ENCODE peak calls at places on chromosomes 1 and 21, in six cellular contexts. L is body of pancreas, B is PC-9, E is left ventricle myocardium inferior, S is OCI-LY7, V is GM23338. A is an unnamed sample. For H3K36me3, the result is how much of the 10 kb centered on the place peaks cover.

GRCh38 chr1:92944901-92945747 is 16.1 kb downstream of the DIPK1A start:
- DNase-seq in L (no peak), B (no peak), E (no peak), S (peak), V (peak), A (no peak)

GRCh38 chr1:12014141-12014981 is 4.9 kb upstream of the MIIP start:
- DNase-seq in L (no peak), B (no peak), E (no peak), S (no peak), V (peak), A (peak)

GRCh38 chr1:14676400-14676799 is 77.9 kb downstream of the KAZN start:
- DNase-seq in L (no peak), B (no peak), E (no peak), S (no peak), V (no peak), A (no peak)

GRCh38 chr1:98388431-98388830 is 273.1 kb upstream of the SNX7 start:
- DNase-seq in L (no peak), B (no peak), E (no peak), S (no peak), V (no peak), A (peak)

GRCh38 chr1:234877761-234878160 is 250.9 kb downstream of the TOMM20 start:
- DNase-seq in L (no peak), B (no peak), E (no peak), S (no peak), V (no peak), A (no peak)

GRCh38 chr1:32759997-32760623 is 57.0 kb downstream of the YARS1 start:
- DNase-seq in L (peak), B (peak), E (no peak), S (no peak), V (peak), A (peak)

GRCh38 chr1:207848234-207848633 is 62.7 kb downstream of the CD34 start:
- DNase-seq in L (peak), B (peak), E (peak), S (no peak), V (no peak), A (no peak)

GRCh38 chr1:30748699-30749401 is 8.7 kb downstream of the LAPTM5 start:
- DNase-seq in L (no peak), B (no peak), E (no peak), S (no peak), V (no peak), A (peak)

GRCh38 chr21:25572895-25573310 is 34.4 kb downstream of the MRPL39 start:
- DNase-seq in L (no peak), B (no peak), E (no peak), S (peak), V (no peak), A (no peak)

GRCh38 chr21:16330340-16331319 is 600.8 kb downstream of the USP25 start:
- DNase-seq in L (peak), B (no peak), E (no peak), S (peak), V (peak), A (peak)

DNA sequence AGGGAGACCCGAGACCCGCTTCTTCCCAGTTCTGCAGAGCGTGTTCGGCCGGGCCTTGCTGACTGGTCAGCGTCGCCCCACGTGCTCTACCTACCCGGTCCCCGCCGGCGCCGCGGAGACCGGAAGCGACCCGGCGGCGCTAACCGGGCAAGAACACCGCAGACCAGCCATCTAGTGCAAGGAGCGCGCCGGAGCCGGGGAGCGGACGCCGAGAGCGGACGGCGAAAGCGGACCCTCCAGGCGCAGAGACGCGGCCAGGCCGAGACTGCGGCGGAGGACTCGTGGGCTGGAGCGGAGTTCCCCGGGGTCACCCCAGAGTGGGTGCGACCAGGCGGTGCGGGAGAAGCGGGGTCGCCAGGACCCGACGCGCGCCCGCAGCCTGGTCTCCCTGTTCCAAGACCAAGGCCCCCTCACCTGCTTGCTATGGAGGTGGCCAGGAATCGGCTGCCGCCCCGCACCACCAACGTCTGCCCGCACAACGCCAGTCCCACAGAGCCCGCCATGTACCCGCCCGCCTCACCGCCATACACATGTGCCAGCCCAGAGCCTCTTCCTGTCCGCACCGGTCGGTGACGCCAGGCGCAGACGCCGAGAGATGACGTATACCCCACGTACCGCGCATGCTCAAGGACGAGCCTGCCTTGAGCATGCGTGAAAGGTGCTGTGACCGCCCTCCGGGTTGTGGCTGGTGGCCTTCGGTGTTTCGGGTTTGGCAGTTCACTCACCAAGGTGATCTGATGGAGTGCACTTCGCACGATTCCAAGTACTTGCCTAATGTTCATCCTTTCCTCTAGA is at the start of gene WDR4:
- DNase-seq in L (peak), B (peak), E (peak), S (peak), V (peak), A (peak)
- H3K27ac ChIP-seq in L (peak), B (peak), E (peak), S (peak), V (peak), A (peak)

GRCh38 chr1:204376919-204377799 is 17.4 kb upstream of the PLEKHA6 start:
- DNase-seq in L (peak), B (peak), E (no peak), S (no peak), V (no peak), A (no peak)
- H3K4me3 ChIP-seq in L (peak), B (peak), E (peak), S (no peak), V (peak), A (peak)

GRCh38 chr1:66788231-66788939 is 12.7 kb downstream of the INSL5 start:
- DNase-seq in L (no peak), B (peak), E (no peak), S (peak), V (no peak), A (no peak)
- H3K36me3 ChIP-seq in L (under half), B (under half), E (under half), S (under half), V (under half), A (under half)

GRCh38 chr1:41902125-41902524 is 16.6 kb downstream of the HIVEP3 start:
- DNase-seq in L (no peak), B (peak), E (no peak), S (no peak), V (peak), A (no peak)
- H3K27ac ChIP-seq in L (no peak), B (peak), E (peak), S (no peak), V (no peak), A (no peak)

DNA sequence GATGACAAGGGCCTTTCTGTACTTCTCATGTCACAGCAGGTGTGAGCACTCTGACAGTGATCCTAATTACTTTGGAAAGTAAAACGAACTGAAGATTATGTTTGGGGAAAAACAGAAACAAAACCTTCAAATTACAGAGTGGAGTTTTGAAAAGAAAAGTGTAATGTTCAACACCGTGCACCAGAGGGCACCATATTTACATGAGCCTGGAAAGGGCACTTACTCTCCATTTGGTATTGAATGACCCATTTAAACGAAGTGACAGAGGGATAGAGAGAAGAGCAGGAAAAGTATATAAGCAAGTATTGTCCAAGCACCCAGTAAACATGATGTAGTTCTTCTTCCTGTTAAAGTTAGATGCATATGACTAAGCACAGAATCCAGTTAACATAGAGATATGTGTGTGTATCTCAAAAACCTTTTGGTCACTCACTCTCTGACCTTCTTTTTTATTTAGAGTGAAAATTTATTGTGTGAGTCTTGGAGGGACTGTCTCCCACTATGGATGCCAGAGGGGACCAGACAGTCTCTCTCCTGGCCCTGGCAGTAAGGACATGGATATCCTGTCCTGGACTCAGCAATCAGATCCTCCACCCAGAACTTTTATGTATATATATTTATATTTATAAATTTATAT is 3.8 kb upstream of the RGSL1 start:
- DNase-seq in L (peak), B (peak), E (no peak), S (peak), V (peak), A (peak)
- H3K4me3 ChIP-seq in L (no peak), B (no peak), E (no peak), S (no peak), V (no peak), A (no peak)

DNA sequence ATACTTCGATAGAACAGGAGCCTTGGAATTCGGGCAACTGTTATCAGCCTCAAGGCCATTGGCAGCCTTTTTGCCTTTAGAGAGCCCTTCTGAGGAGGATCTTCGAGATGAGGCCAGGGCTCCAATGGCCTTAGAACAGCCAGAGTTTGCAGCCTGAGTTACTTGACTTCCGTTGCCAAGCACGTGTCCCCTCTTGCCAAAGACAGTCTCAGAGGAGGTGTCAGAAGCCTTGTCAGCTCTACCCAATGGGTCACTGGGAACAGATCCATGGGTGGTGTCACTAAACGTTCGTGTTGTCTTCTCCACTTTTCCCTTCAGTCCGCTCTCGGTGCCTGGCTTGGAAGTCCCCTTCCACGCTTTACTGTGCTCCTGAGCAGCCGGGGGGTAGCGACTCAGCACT is 73.2 kb downstream of the KDM1A start:
- DNase-seq in L (no peak), B (no peak), E (no peak), S (no peak), V (no peak), A (no peak)
- H3K36me3 ChIP-seq in L (under half), B (under half), E (half or more), S (half or more), V (under half), A (under half)

GRCh38 chr1:41483960-41484844 is at the start of gene EDN2:
- DNase-seq in L (peak), B (no peak), E (peak), S (no peak), V (peak), A (peak)
- H3K27ac ChIP-seq in L (peak), B (no peak), E (peak), S (no peak), V (no peak), A (peak)

DNA sequence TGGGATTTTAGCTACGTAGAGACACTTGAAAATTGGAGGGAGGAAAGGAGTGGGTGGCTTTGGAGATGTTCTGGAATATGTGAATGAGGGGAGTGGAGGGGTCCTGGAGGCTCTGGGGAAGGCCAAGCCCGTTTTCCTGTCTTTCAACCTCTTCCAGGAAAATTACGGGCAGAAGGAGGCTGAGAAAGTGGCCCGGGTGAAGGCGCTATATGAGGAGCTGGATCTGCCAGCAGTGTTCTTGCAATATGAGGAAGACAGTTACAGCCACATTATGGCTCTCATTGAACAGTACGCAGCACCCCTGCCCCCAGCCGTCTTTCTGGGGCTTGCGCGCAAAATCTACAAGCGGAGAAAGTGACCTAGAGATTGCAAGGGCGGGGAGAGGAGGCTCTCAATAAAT is 442 bp upstream of the RUSC1 start:
- DNase-seq in L (no peak), B (no peak), E (no peak), S (no peak), V (no peak), A (no peak)
- H3K4me3 ChIP-seq in L (no peak), B (no peak), E (peak), S (no peak), V (peak), A (no peak)

GRCh38 chr21:45478115-45478801 is 64.0 kb downstream of the SLC19A1 start:
- DNase-seq in L (peak), B (no peak), E (peak), S (peak), V (peak), A (peak)
- H3K36me3 ChIP-seq in L (under half), B (under half), E (half or more), S (under half), V (under half), A (under half)

A was measured in cardiac muscle cell.